ENCODE peak calls at places on chromosome 22, in seven cellular contexts. N is mesendoderm, O is neuronal stem cell, X is neural progenitor cell, U is osteoblast, J is A549, M is hepatocyte. R is an unnamed sample.

GRCh38 chr22:23878219-23878618 is 16.0 kb upstream of the MIF start:
- DNase-seq in N (no peak), O (no peak), X (no peak), U (peak; percentile 30), J (no peak), M (no peak), R (no peak)

GRCh38 chr22:27431896-27432295 is 369.7 kb downstream of the MN1 start:
- DNase-seq in N (no peak), O (no peak), X (no peak), U (no peak), J (no peak), M (no peak), R (no peak)

GRCh38 chr22:35947794-35948425 is 80.7 kb downstream of the RBFOX2 start:
- DNase-seq in N (no peak), O (no peak), X (no peak), U (no peak), J (no peak), M (no peak), R (no peak)

GRCh38 chr22:44485494-44485893 is 12.5 kb downstream of the RTL6 start:
- DNase-seq in N (no peak), O (no peak), X (no peak), U (no peak), J (no peak), M (no peak), R (no peak)

GRCh38 chr22:21771631-21771976 is 36.0 kb upstream of the YPEL1 start:
- DNase-seq in N (no peak), O (no peak), X (no peak), U (no peak), J (no peak), M (no peak), R (no peak)

GRCh38 chr22:30876221-30876751 is 92.3 kb downstream of the MORC2 start:
- DNase-seq in N (no peak), O (no peak), X (no peak), U (peak; percentile 65), J (no peak), M (no peak), R (no peak)

GRCh38 chr22:32809786-32810185 is 8.3 kb downstream of the TIMP3 start:
- DNase-seq in N (no peak), O (no peak), X (no peak), U (no peak), J (no peak), M (no peak), R (no peak)

GRCh38 chr22:48371391-48371790 is 1456.3 kb downstream of the BRD1 start:
- DNase-seq in N (no peak), O (no peak), X (no peak), U (no peak), J (no peak), M (no peak), R (no peak)

GRCh38 chr22:31537019-31537535 is 40.7 kb downstream of the SFI1 start:
- DNase-seq in N (no peak), O (no peak), X (no peak), U (no peak), J (no peak), M (peak; percentile 16), R (no peak)

GRCh38 chr22:26805131-26805530 is 147.7 kb downstream of the MIAT start:
- DNase-seq in N (no peak), O (no peak), X (no peak), U (no peak), J (no peak), M (no peak), R (no peak)

GRCh38 chr22:42077486-42078125 is 1.9 kb upstream of the SMDT1 start:
- DNase-seq in N (no peak), O (no peak), X (no peak), U (peak; percentile 69), J (no peak), M (no peak), R (no peak)

GRCh38 chr22:23127788-23128187 is 14.0 kb downstream of the RSPH14 start:
- DNase-seq in N (no peak), O (no peak), X (no peak), U (peak; percentile 30), J (no peak), M (no peak), R (no peak)

GRCh38 chr22:23845661-23846469 is 7.1 kb upstream of the DERL3 start:
- DNase-seq in N (no peak), O (no peak), X (no peak), U (peak; percentile 86), J (no peak), M (no peak), R (no peak)

GRCh38 chr22:43262990-43263644 is 76.2 kb upstream of the TTLL12 start:
- DNase-seq in N (no peak), O (no peak), X (no peak), U (no peak), J (no peak), M (peak; percentile 31), R (no peak)

GRCh38 chr22:31150615-31151014 is 9.4 kb upstream of the RNF185 start:
- DNase-seq in N (no peak), O (no peak), X (no peak), U (no peak), J (no peak), M (no peak), R (no peak)

GRCh38 chr22:44242946-44243724 is 62.4 kb downstream of the PARVG start:
- DNase-seq in N (no peak), O (no peak), X (no peak), U (no peak), J (no peak), M (no peak), R (no peak)

GRCh38 chr22:42805998-42806481 is 51.0 kb downstream of the ARFGAP3 start:
- DNase-seq in N (no peak), O (no peak), X (peak; percentile 31), U (peak; percentile 73), J (no peak), M (no peak), R (no peak)

GRCh38 chr22:44338183-44338812 is 25.5 kb upstream of the SHISAL1 start:
- DNase-seq in N (no peak), O (no peak), X (no peak), U (peak; percentile 82), J (no peak), M (no peak), R (no peak)

GRCh38 chr22:30890689-30891442 is 77.7 kb downstream of the MORC2 start:
- DNase-seq in N (peak; percentile 57), O (peak; percentile 26), X (peak; percentile 61), U (peak; percentile 94), J (peak; percentile 30), M (peak; percentile 49), R (no peak)

GRCh38 chr22:32701021-32701420 is 100.5 kb upstream of the TIMP3 start:
- DNase-seq in N (no peak), O (no peak), X (no peak), U (no peak), J (no peak), M (no peak), R (no peak)

GRCh38 chr22:47159592-47159991 is 397.1 kb downstream of the TBC1D22A start:
- DNase-seq in N (no peak), O (no peak), X (no peak), U (no peak), J (no peak), M (no peak), R (no peak)
- H3K4me2 ChIP-seq in N (no peak overlapping the region), O (no peak overlapping the region), X (no peak overlapping the region), U (no peak overlapping the region), J (no peak overlapping the region), M (no peak overlapping the region), R (no peak overlapping the region)

GRCh38 chr22:19787849-19788141 is 27.2 kb downstream of the TBX1 start:
- DNase-seq in N (peak; percentile 11), O (no peak), X (no peak), U (no peak), J (no peak), M (no peak), R (no peak)
- H3K4me2 ChIP-seq in N (no peak overlapping the region), O (no peak overlapping the region), X (no peak overlapping the region), U (no peak overlapping the region), J (no peak overlapping the region), M (no peak overlapping the region), R (no peak overlapping the region)

GRCh38 chr22:45512363-45512762 is 9.7 kb downstream of the FBLN1 start:
- DNase-seq in N (no peak), O (no peak), X (no peak), U (peak; percentile 70), J (no peak), M (no peak), R (no peak)
- H3K4me2 ChIP-seq in N (no peak overlapping the region), O (no peak overlapping the region), X (peak overlapping the region; percentile 16), U (peak overlapping the region; percentile 42), J (no peak overlapping the region), M (no peak overlapping the region), R (no peak overlapping the region)

GRCh38 chr22:37635157-37635556 is 4.3 kb upstream of the SH3BP1 start:
- DNase-seq in N (no peak), O (no peak), X (no peak), U (peak; percentile 81), J (no peak), M (no peak), R (no peak)
- H3K4me2 ChIP-seq in N (no peak overlapping the region), O (no peak overlapping the region), X (no peak overlapping the region), U (no peak overlapping the region), J (no peak overlapping the region), M (peak overlapping the region; percentile 72), R (no peak overlapping the region)

GRCh38 chr22:40056163-40056958 is 61.6 kb downstream of the FAM83F start:
- DNase-seq in N (no peak), O (no peak), X (no peak), U (no peak), J (no peak), M (no peak), R (no peak)
- H3K4me2 ChIP-seq in N (no peak overlapping the region), O (no peak overlapping the region), X (no peak overlapping the region), U (no peak overlapping the region), J (no peak overlapping the region), M (no peak overlapping the region), R (no peak overlapping the region)

DNA sequence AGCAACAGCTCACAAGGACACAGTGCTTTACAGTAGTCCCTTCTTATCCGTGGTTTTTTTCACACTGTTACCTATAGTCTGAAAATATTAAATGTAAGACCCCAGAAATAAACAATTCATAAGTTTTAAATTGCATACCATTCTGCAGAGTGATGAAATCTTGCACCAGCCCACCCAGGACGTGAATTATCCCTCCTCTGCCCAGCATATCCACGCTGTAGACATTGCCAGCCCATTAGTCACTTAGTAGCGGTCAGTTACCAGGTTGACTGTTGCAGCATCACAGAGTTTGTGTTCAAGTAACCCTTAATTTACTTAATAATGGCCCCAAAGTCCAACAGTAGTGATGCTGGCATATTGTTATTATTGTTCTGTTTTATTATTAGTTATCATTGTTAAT is 3.6 kb downstream of the CLTCL1 start:
- DNase-seq in N (peak; percentile 43), O (no peak), X (no peak), U (peak; percentile 85), J (no peak), M (peak; percentile 29), R (no peak)
- H3K4me2 ChIP-seq in N (no peak overlapping the region), O (no peak overlapping the region), X (peak overlapping the region; percentile 35), U (peak overlapping the region; percentile 50), J (peak overlapping the region; percentile 80), M (no peak overlapping the region), R (peak overlapping the region; percentile 86)

GRCh38 chr22:29129644-29130201 is 56.9 kb downstream of the KREMEN1 start:
- DNase-seq in N (no peak), O (no peak), X (no peak), U (no peak), J (no peak), M (no peak), R (no peak)
- H3K4me2 ChIP-seq in N (no peak overlapping the region), O (no peak overlapping the region), X (no peak overlapping the region), U (peak overlapping the region; percentile 61), J (no peak overlapping the region), M (no peak overlapping the region), R (no peak overlapping the region)

GRCh38 chr22:40592352-40593113 is 44.0 kb downstream of the MRTFA start:
- DNase-seq in N (peak; percentile 22), O (no peak), X (no peak), U (no peak), J (no peak), M (no peak), R (no peak)
- H3K4me2 ChIP-seq in N (no peak overlapping the region), O (no peak overlapping the region), X (no peak overlapping the region), U (no peak overlapping the region), J (peak overlapping the region; percentile 52), M (no peak overlapping the region), R (peak overlapping the region; percentile 4)

R was measured in keratinocyte.